ENCODE peak calls at places on chromosomes 13 and 19, in five cellular contexts. V is MM.1S, U is SK-N-SH, N is OCI-LY7, K is GM23338. R is an unnamed sample. For H3K4me1, the result is how much of the 10 kb centered on the place peaks cover.

GRCh38 chr13:24148414-24149305 is 11.9 kb upstream of the SPATA13 start:
- DNase-seq in V (no peak), N (no peak), U (no peak), K (peak), R (no peak)

GRCh38 chr19:3035542-3036118 is 6.5 kb upstream of the TLE2 start:
- DNase-seq in K (peak), N (peak), V (peak), U (peak), R (peak)

GRCh38 chr13:113546571-113547247 is 37.8 kb upstream of the TFDP1 start:
- DNase-seq in V (no peak), U (no peak), K (no peak), N (no peak), R (no peak)

GRCh38 chr13:44050450-44051063 is 170.9 kb downstream of the LACC1 start:
- DNase-seq in V (peak), N (peak), K (peak), U (peak), R (no peak)

GRCh38 chr13:26951581-26952177 is 191.1 kb upstream of the GPR12 start:
- DNase-seq in K (no peak), N (no peak), U (no peak), V (no peak), R (no peak)

GRCh38 chr19:17333611-17334413 is 843 bp downstream of the ANO8 start:
- DNase-seq in K (peak), V (peak), U (no peak), N (peak), R (peak)

GRCh38 chr13:85828094-85828684 is 29.0 kb upstream of the SLITRK6 start:
- DNase-seq in N (peak), K (peak), U (peak), V (peak), R (peak)

GRCh38 chr13:54373211-54373610 is 1344.6 kb downstream of the OLFM4 start:
- DNase-seq in U (no peak), N (no peak), K (peak), V (no peak), R (peak)

GRCh38 chr13:61410669-61411297 is 4.9 kb downstream of the PCDH20 start:
- DNase-seq in K (peak), U (peak), V (peak), N (peak), R (peak)

GRCh38 chr13:39515231-39515630 is 87.8 kb downstream of the LHFPL6 start:
- DNase-seq in U (no peak), N (no peak), V (no peak), K (no peak), R (peak)

GRCh38 chr19:49057636-49058234 is at the start of gene CGB7:
- DNase-seq in U (peak), K (peak), N (no peak), V (no peak), R (peak)

GRCh38 chr19:35109395-35110112 is 6.1 kb upstream of the FXYD3 start:
- DNase-seq in U (no peak), N (no peak), V (no peak), K (peak), R (peak)

GRCh38 chr19:33302974-33303790 is 848 bp upstream of the CEBPA start:
- DNase-seq in N (peak), V (no peak), U (peak), K (peak), R (peak)

GRCh38 chr19:1263198-1263597 is 5.9 kb upstream of the CIRBP start:
- DNase-seq in N (no peak), U (no peak), V (no peak), K (no peak), R (no peak)

GRCh38 chr13:46202956-46203355 is 8.8 kb upstream of the LRRC63 start:
- DNase-seq in K (no peak), U (no peak), V (no peak), N (no peak), R (no peak)

GRCh38 chr19:47228168-47228936 is 2.6 kb downstream of the BBC3 start:
- DNase-seq in U (peak), N (peak), K (peak), V (peak), R (peak)

GRCh38 chr19:56930647-56931592 is 90.4 kb upstream of the PEG3 start:
- DNase-seq in N (no peak), K (no peak), U (no peak), V (no peak), R (no peak)

GRCh38 chr19:3440082-3440481 is 40.2 kb downstream of the SMIM24 start:
- DNase-seq in U (peak), K (peak), V (peak), N (peak), R (peak)

GRCh38 chr13:64538711-64539110 is 2691.4 kb downstream of the PCDH9 start:
- DNase-seq in U (no peak), K (no peak), N (no peak), V (no peak), R (no peak)

GRCh38 chr13:110593430-110594130 is 21.8 kb upstream of the NAXD start:
- DNase-seq in N (peak), U (peak), K (peak), V (peak), R (peak)

GRCh38 chr13:60369242-60369641 is 27.8 kb upstream of the TDRD3 start:
- DNase-seq in K (peak), N (no peak), V (no peak), U (peak), R (no peak)

GRCh38 chr13:74134226-74134776 is at the start of gene KLF12:
- DNase-seq in V (peak), U (peak), K (peak), N (peak), R (peak)

GRCh38 chr13:28618595-28618994 is 40.3 kb upstream of the POMP start:
- DNase-seq in U (peak), K (no peak), V (no peak), N (no peak), R (no peak)

GRCh38 chr19:345320-345879 is 804 bp upstream of the MIER2 start:
- DNase-seq in U (no peak), V (no peak), N (no peak), K (no peak), R (no peak)

GRCh38 chr13:102799544-102800144 is 725 bp downstream of the BIVM start:
- DNase-seq in K (peak), U (peak), V (no peak), N (no peak), R (peak)

GRCh38 chr19:52200044-52200443 is 10.2 kb downstream of the PPP2R1A start:
- DNase-seq in N (no peak), U (no peak), K (no peak), V (no peak), R (no peak)

GRCh38 chr13:23477096-23477495 is 43.6 kb upstream of the SACS start:
- DNase-seq in U (no peak), N (no peak), K (no peak), V (no peak), R (no peak)

GRCh38 chr13:108769213-108770070 is 140.0 kb downstream of the MYO16 start:
- DNase-seq in K (no peak), U (no peak), V (no peak), N (no peak), R (no peak)

GRCh38 chr13:95298169-95298940 is 2.9 kb downstream of the ABCC4 start:
- DNase-seq in N (no peak), U (no peak), V (no peak), K (no peak), R (no peak)

GRCh38 chr19:11698231-11698630 is 40.5 kb downstream of the ZNF823 start:
- DNase-seq in K (no peak), N (no peak), U (no peak), V (no peak), R (no peak)

GRCh38 chr19:38152461-38153379 is 71.3 kb downstream of the DPF1 start:
- DNase-seq in K (no peak), N (no peak), U (peak), V (no peak), R (no peak)

GRCh38 chr13:29472317-29472961 is 123.0 kb downstream of the SLC7A1 start:
- DNase-seq in V (peak), K (peak), N (peak), U (peak), R (peak)

GRCh38 chr19:38228005-38228377 is 4.0 kb upstream of the DPF1 start:
- DNase-seq in U (no peak), V (no peak), K (peak), N (no peak), R (peak)

GRCh38 chr13:82477436-82477835 is 1404.8 kb downstream of the SLITRK1 start:
- DNase-seq in V (peak), U (no peak), N (no peak), K (no peak), R (no peak)

GRCh38 chr19:20999731-21000352 is 20.6 kb upstream of the ZNF430 start:
- DNase-seq in U (peak), K (peak), N (peak), V (peak), R (peak)

GRCh38 chr13:64725492-64725891 is 2504.6 kb downstream of the PCDH9 start:
- DNase-seq in V (no peak), K (no peak), N (no peak), U (no peak), R (no peak)

GRCh38 chr19:14576363-14576762 is 4.5 kb upstream of the NDUFB7 start:
- DNase-seq in V (no peak), N (peak), U (no peak), K (no peak), R (no peak)

GRCh38 chr19:14567079-14567478 is 4.8 kb downstream of the NDUFB7 start:
- DNase-seq in U (no peak), K (no peak), V (no peak), N (no peak), R (no peak)

GRCh38 chr19:14575428-14575980 is 3.6 kb upstream of the NDUFB7 start:
- DNase-seq in N (no peak), K (no peak), V (no peak), U (no peak), R (no peak)

GRCh38 chr19:14570864-14571527 is 870 bp downstream of the NDUFB7 start:
- DNase-seq in K (no peak), N (no peak), V (no peak), U (no peak), R (no peak)

GRCh38 chr19:14571695-14572490 is at the start of gene NDUFB7:
- DNase-seq in N (peak), U (peak), V (peak), K (peak), R (peak)
- H3K4me1 ChIP-seq in N (under half), U (under half), V (under half), K (under half), R (under half)

DNA sequence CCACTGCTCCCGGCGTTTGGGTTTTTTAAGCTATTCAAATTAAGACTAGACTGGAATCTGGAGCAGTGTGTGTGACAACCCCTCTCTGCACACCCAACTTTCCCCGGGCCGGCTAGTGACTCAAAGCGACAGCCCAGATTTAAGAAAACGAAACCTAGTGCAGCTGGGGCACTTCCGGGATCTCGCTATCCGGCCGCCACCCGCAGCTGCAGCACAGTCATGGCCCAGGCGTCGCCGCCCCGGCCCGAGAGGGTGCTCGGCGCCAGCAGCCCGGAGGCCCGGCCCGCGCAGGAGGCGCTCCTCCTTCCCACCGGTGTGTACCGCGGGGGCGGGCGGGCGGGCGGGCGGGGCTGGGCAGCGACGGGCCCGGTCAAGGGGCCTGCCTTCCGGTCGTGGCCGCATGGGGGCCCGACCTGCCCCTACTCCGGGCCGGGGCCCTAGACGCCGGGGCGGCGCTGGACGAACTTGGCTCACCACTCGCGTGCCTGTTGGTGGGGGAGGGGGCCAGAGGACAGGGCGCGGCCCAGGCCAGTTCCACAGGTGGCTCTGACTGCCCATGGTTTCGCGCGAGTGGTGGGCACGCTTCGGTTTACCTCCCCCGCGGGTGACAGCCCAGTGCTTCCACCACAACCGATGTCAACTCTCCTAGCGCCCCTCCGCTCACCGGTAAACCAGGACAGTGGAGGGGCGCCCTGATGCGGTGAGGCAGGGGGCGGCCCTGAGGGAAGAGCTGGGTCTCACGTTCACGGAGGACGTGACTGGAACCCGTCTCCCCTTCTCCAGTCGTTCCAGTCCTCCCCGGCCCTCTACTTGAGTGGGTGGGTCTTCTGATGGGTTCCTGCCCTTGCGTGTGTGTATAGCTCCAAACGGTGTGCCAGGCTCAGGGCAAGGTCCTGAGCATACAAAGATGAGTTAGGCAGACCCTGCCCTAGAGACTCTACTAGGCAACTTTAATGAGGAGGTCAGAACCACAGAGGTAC is at the start of gene PHF11:
- DNase-seq in N (peak), U (peak), K (peak), V (peak), R (peak)
- TF ChIP-seq EZH2phosphoT487 in N (no peak), U (no peak), K (no peak), V (no peak), R (no peak)

GRCh38 chr19:13398182-13398581 is 108.1 kb downstream of the CACNA1A start:
- DNase-seq in V (no peak), N (no peak), U (no peak), K (no peak), R (no peak)

GRCh38 chr19:13400296-13400695 is 106.0 kb downstream of the CACNA1A start:
- DNase-seq in V (no peak), U (no peak), K (no peak), N (no peak), R (no peak)

GRCh38 chr19:13399746-13400145 is 106.5 kb downstream of the CACNA1A start:
- DNase-seq in N (no peak), U (no peak), V (no peak), K (no peak), R (no peak)

GRCh38 chr19:13401388-13401787 is 104.9 kb downstream of the CACNA1A start:
- DNase-seq in V (no peak), K (peak), U (no peak), N (peak), R (no peak)

DNA sequence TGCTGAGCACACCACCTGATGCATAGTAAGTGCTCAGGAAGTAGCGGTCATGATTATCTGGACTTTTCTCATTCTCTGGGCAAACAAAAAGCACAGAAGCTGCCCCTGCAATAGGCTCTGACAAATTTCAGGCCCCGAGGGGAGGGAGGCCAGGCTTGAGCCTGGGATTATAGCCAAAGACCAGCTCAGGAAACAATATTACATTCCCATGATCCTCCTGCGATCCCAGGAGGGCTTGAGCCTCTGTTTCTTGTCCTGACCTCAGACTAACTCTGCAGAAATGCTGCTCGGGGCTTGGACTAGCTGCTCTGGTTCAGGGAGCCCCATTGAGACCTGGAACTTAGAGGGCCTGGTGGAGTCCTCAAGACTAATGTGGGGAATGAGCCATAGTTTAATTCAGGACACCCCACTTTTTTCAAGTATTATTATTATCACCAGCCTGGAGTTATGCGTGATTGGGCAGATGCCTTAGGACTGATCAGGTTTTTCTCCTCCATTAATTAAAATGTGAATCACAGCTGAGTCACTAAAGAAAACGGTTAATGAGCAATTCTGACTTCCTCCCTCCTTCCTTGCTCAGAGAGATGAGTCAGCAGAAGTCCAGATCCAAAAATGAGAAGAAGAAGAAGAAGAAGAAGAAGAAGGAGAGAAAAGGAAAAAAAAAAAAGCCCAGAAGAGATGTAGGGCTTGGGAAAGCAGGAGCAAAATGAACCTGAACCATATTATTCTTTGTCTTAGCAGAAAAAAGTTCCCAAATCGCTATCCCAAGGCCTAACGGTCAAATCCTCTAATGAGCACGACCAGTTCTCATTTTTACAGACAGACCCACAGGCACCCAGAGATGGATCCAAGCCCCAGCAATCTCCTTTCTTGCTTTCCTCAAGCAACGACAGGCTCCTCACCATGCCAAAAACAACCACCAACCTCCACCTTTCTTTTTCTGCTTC is 107.2 kb downstream of the CACNA1A start:
- DNase-seq in N (no peak), V (no peak), K (no peak), U (no peak), R (no peak)
- H3K4me2 ChIP-seq in N (no peak), V (no peak), K (no peak), U (peak), R (no peak)

GRCh38 chr13:91768746-91769145 is 370.3 kb downstream of the GPC5 start:
- DNase-seq in N (no peak), U (no peak), K (no peak), V (no peak), R (no peak)
- H3K4me1 ChIP-seq in N (under half), U (under half), K (under half), V (under half), R (under half)

DNA sequence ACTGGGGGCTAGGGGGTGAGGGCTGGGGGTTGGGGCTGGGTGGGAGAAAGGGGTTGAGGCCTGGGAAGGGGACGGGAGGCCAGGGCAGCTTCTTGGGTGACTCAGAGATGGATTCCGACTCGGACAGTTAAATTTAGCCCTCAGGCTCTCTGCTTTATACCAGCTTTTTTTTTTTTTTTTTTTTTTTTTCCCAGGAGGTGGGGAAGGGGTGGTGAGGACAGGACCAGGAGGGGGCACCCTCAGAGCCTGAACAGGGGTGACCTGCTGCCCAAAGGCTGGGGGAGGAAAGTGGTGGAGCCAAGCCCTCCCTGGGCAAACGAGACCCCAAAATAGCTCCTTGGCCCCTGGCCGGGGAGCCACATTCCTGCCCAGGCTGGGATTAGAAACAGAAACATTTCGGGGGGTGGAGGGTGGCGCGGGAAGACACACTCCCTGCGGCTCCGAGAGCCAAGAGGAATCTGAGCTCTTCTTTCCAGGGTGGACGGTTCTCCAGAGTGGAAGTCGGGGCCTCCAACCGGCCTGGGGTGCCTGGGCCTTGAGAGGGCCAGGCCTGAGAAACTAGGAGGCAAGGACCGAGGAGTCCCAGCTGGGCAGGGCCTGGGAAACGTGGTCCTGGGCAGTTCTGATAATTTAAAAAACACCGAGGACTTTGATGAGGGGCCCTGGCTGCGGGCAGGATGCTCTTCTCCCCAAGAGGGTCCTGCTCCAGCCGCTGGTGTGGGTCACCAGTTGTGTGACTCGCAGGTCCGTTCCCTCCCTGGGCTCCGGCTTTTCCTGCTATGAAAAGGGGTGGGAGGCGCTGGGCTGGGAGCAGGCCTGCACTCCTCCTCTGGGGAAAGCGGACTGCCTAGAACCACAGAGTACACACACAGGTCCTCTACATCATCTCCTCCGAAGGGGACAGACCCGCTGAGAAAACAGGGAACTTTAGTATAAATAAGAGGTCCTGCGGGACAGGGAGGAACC is 813 bp upstream of the DMPK start:
- DNase-seq in N (no peak), V (no peak), U (peak), K (no peak), R (no peak)
- TF ChIP-seq EZH2phosphoT487 in N (no peak), V (no peak), U (no peak), K (no peak), R (no peak)

R was measured in neural progenitor cell.